ENCODE peak calls at places on chromosomes 2 and 18, in nine cellular contexts. One of them, this sample, is unnamed.

GRCh38 chr2:64288932-64289655 is 144.9 kb upstream of the PELI1 start:
- DNase-seq in activated T-cell treated with anti-CD3 and anti-CD28 coated beads for 1 hour: no peak
- DNase-seq in iPS-NIHi11: no peak
- DNase-seq in CD8-positive, alpha-beta T cell: no peak
- DNase-seq in fibroblast of mammary gland: no peak
- DNase-seq in AG09319: no peak
- DNase-seq in GDM1: no peak
- DNase-seq in left lobe of liver: no peak
- DNase-seq in aorta: no peak
- DNase-seq in this sample: no peak

GRCh38 chr2:162007447-162008040 is 66.5 kb downstream of the DPP4 start:
- DNase-seq in fibroblast of mammary gland: peak
- DNase-seq in left lobe of liver: no peak
- DNase-seq in iPS-NIHi11: no peak
- DNase-seq in activated T-cell treated with anti-CD3 and anti-CD28 coated beads for 1 hour: no peak
- DNase-seq in CD8-positive, alpha-beta T cell: no peak
- DNase-seq in AG09319: no peak
- DNase-seq in GDM1: no peak
- DNase-seq in aorta: no peak
- DNase-seq in this sample: peak

GRCh38 chr2:221994926-221995325 is 303.9 kb downstream of the PAX3 start:
- DNase-seq in iPS-NIHi11: no peak
- DNase-seq in AG09319: no peak
- DNase-seq in left lobe of liver: no peak
- DNase-seq in fibroblast of mammary gland: no peak
- DNase-seq in CD8-positive, alpha-beta T cell: no peak
- DNase-seq in activated T-cell treated with anti-CD3 and anti-CD28 coated beads for 1 hour: no peak
- DNase-seq in GDM1: no peak
- DNase-seq in aorta: no peak
- DNase-seq in this sample: no peak

GRCh38 chr2:127081826-127082633 is 24.9 kb downstream of the BIN1 start:
- DNase-seq in GDM1: no peak
- DNase-seq in fibroblast of mammary gland: peak
- DNase-seq in CD8-positive, alpha-beta T cell: peak
- DNase-seq in activated T-cell treated with anti-CD3 and anti-CD28 coated beads for 1 hour: peak
- DNase-seq in left lobe of liver: no peak
- DNase-seq in aorta: no peak
- DNase-seq in iPS-NIHi11: no peak
- DNase-seq in AG09319: no peak
- DNase-seq in this sample: no peak

GRCh38 chr18:61893304-61893970 is 630 bp upstream of the RNF152 start:
- DNase-seq in aorta: peak
- DNase-seq in activated T-cell treated with anti-CD3 and anti-CD28 coated beads for 1 hour: no peak
- DNase-seq in iPS-NIHi11: peak
- DNase-seq in GDM1: no peak
- DNase-seq in AG09319: no peak
- DNase-seq in fibroblast of mammary gland: peak
- DNase-seq in CD8-positive, alpha-beta T cell: peak
- DNase-seq in left lobe of liver: peak
- DNase-seq in this sample: peak

GRCh38 chr2:149606251-149606811 is 18.8 kb upstream of the MMADHC start:
- DNase-seq in aorta: no peak
- DNase-seq in GDM1: no peak
- DNase-seq in left lobe of liver: no peak
- DNase-seq in CD8-positive, alpha-beta T cell: no peak
- DNase-seq in fibroblast of mammary gland: no peak
- DNase-seq in iPS-NIHi11: no peak
- DNase-seq in AG09319: no peak
- DNase-seq in activated T-cell treated with anti-CD3 and anti-CD28 coated beads for 1 hour: no peak
- DNase-seq in this sample: peak

GRCh38 chr18:50196261-50196660 is 1.3 kb upstream of the MYO5B start:
- DNase-seq in AG09319: no peak
- DNase-seq in GDM1: no peak
- DNase-seq in left lobe of liver: no peak
- DNase-seq in activated T-cell treated with anti-CD3 and anti-CD28 coated beads for 1 hour: no peak
- DNase-seq in aorta: no peak
- DNase-seq in iPS-NIHi11: no peak
- DNase-seq in fibroblast of mammary gland: no peak
- DNase-seq in CD8-positive, alpha-beta T cell: no peak
- DNase-seq in this sample: no peak

GRCh38 chr2:23705771-23706612 is 220.9 kb downstream of the ATAD2B start:
- DNase-seq in aorta: no peak
- DNase-seq in activated T-cell treated with anti-CD3 and anti-CD28 coated beads for 1 hour: no peak
- DNase-seq in GDM1: no peak
- DNase-seq in iPS-NIHi11: peak
- DNase-seq in fibroblast of mammary gland: no peak
- DNase-seq in CD8-positive, alpha-beta T cell: no peak
- DNase-seq in left lobe of liver: no peak
- DNase-seq in AG09319: no peak
- DNase-seq in this sample: no peak

GRCh38 chr2:164850235-164850634 is 8.6 kb upstream of the COBLL1 start:
- DNase-seq in left lobe of liver: no peak
- DNase-seq in iPS-NIHi11: no peak
- DNase-seq in AG09319: no peak
- DNase-seq in activated T-cell treated with anti-CD3 and anti-CD28 coated beads for 1 hour: no peak
- DNase-seq in GDM1: no peak
- DNase-seq in CD8-positive, alpha-beta T cell: no peak
- DNase-seq in aorta: no peak
- DNase-seq in fibroblast of mammary gland: no peak
- DNase-seq in this sample: no peak

GRCh38 chr2:8249191-8249590 is 432.7 kb upstream of the ID2 start:
- DNase-seq in CD8-positive, alpha-beta T cell: no peak
- DNase-seq in GDM1: no peak
- DNase-seq in iPS-NIHi11: no peak
- DNase-seq in fibroblast of mammary gland: no peak
- DNase-seq in left lobe of liver: peak
- DNase-seq in activated T-cell treated with anti-CD3 and anti-CD28 coated beads for 1 hour: no peak
- DNase-seq in AG09319: no peak
- DNase-seq in aorta: peak
- DNase-seq in this sample: peak

GRCh38 chr2:181465686-181466375 is 8.6 kb downstream of the ITGA4 start:
- DNase-seq in aorta: no peak
- DNase-seq in left lobe of liver: no peak
- DNase-seq in iPS-NIHi11: no peak
- DNase-seq in GDM1: no peak
- DNase-seq in fibroblast of mammary gland: peak
- DNase-seq in AG09319: peak
- DNase-seq in activated T-cell treated with anti-CD3 and anti-CD28 coated beads for 1 hour: no peak
- DNase-seq in CD8-positive, alpha-beta T cell: no peak
- DNase-seq in this sample: peak

GRCh38 chr2:237916296-237916695 is 50.5 kb upstream of the UBE2F start:
- DNase-seq in AG09319: no peak
- DNase-seq in CD8-positive, alpha-beta T cell: no peak
- DNase-seq in GDM1: no peak
- DNase-seq in aorta: no peak
- DNase-seq in left lobe of liver: no peak
- DNase-seq in fibroblast of mammary gland: no peak
- DNase-seq in iPS-NIHi11: no peak
- DNase-seq in activated T-cell treated with anti-CD3 and anti-CD28 coated beads for 1 hour: no peak
- DNase-seq in this sample: no peak

GRCh38 chr2:120550893-120551446 is 184.7 kb upstream of the GLI2 start:
- DNase-seq in aorta: no peak
- DNase-seq in fibroblast of mammary gland: no peak
- DNase-seq in AG09319: no peak
- DNase-seq in iPS-NIHi11: no peak
- DNase-seq in activated T-cell treated with anti-CD3 and anti-CD28 coated beads for 1 hour: no peak
- DNase-seq in CD8-positive, alpha-beta T cell: no peak
- DNase-seq in left lobe of liver: peak
- DNase-seq in GDM1: no peak
- DNase-seq in this sample: no peak

GRCh38 chr18:48345596-48345995 is 63.6 kb downstream of the ZBTB7C start:
- DNase-seq in activated T-cell treated with anti-CD3 and anti-CD28 coated beads for 1 hour: no peak
- DNase-seq in aorta: no peak
- DNase-seq in AG09319: no peak
- DNase-seq in CD8-positive, alpha-beta T cell: no peak
- DNase-seq in fibroblast of mammary gland: peak
- DNase-seq in GDM1: no peak
- DNase-seq in iPS-NIHi11: no peak
- DNase-seq in left lobe of liver: peak
- DNase-seq in this sample: no peak

GRCh38 chr2:7867858-7868257 is 814.0 kb upstream of the ID2 start:
- DNase-seq in GDM1: no peak
- DNase-seq in activated T-cell treated with anti-CD3 and anti-CD28 coated beads for 1 hour: no peak
- DNase-seq in AG09319: no peak
- DNase-seq in fibroblast of mammary gland: no peak
- DNase-seq in iPS-NIHi11: no peak
- DNase-seq in left lobe of liver: no peak
- DNase-seq in CD8-positive, alpha-beta T cell: no peak
- DNase-seq in aorta: no peak
- DNase-seq in this sample: no peak

GRCh38 chr2:189933911-189934399 is 128.6 kb downstream of the MSTN start:
- DNase-seq in activated T-cell treated with anti-CD3 and anti-CD28 coated beads for 1 hour: no peak
- DNase-seq in fibroblast of mammary gland: peak
- DNase-seq in iPS-NIHi11: no peak
- DNase-seq in left lobe of liver: no peak
- DNase-seq in AG09319: peak
- DNase-seq in CD8-positive, alpha-beta T cell: no peak
- DNase-seq in GDM1: no peak
- DNase-seq in aorta: no peak
- DNase-seq in this sample: peak

GRCh38 chr18:1014951-1015627 is 110.4 kb downstream of the ADCYAP1 start:
- DNase-seq in AG09319: no peak
- DNase-seq in CD8-positive, alpha-beta T cell: no peak
- DNase-seq in fibroblast of mammary gland: no peak
- DNase-seq in aorta: no peak
- DNase-seq in activated T-cell treated with anti-CD3 and anti-CD28 coated beads for 1 hour: no peak
- DNase-seq in left lobe of liver: no peak
- DNase-seq in GDM1: no peak
- DNase-seq in iPS-NIHi11: peak
- DNase-seq in this sample: no peak

GRCh38 chr2:239475161-239476028 is 74.6 kb upstream of the HDAC4 start:
- DNase-seq in CD8-positive, alpha-beta T cell: no peak
- DNase-seq in fibroblast of mammary gland: no peak
- DNase-seq in activated T-cell treated with anti-CD3 and anti-CD28 coated beads for 1 hour: no peak
- DNase-seq in aorta: peak
- DNase-seq in iPS-NIHi11: no peak
- DNase-seq in left lobe of liver: no peak
- DNase-seq in AG09319: no peak
- DNase-seq in GDM1: no peak
- DNase-seq in this sample: no peak

GRCh38 chr2:174970092-174970491 is 35.1 kb downstream of the CHN1 start:
- DNase-seq in CD8-positive, alpha-beta T cell: no peak
- DNase-seq in AG09319: no peak
- DNase-seq in fibroblast of mammary gland: peak
- DNase-seq in left lobe of liver: no peak
- DNase-seq in aorta: no peak
- DNase-seq in GDM1: no peak
- DNase-seq in activated T-cell treated with anti-CD3 and anti-CD28 coated beads for 1 hour: no peak
- DNase-seq in iPS-NIHi11: no peak
- DNase-seq in this sample: no peak

GRCh38 chr2:163613155-163613554 is 122.7 kb downstream of the FIGN start:
- DNase-seq in left lobe of liver: no peak
- DNase-seq in CD8-positive, alpha-beta T cell: no peak
- DNase-seq in fibroblast of mammary gland: no peak
- DNase-seq in AG09319: no peak
- DNase-seq in aorta: no peak
- DNase-seq in activated T-cell treated with anti-CD3 and anti-CD28 coated beads for 1 hour: no peak
- DNase-seq in iPS-NIHi11: no peak
- DNase-seq in GDM1: no peak
- DNase-seq in this sample: no peak

GRCh38 chr2:214246417-214246816 is 164.4 kb upstream of the VWC2L start:
- DNase-seq in CD8-positive, alpha-beta T cell: no peak
- DNase-seq in left lobe of liver: no peak
- DNase-seq in AG09319: no peak
- DNase-seq in activated T-cell treated with anti-CD3 and anti-CD28 coated beads for 1 hour: no peak
- DNase-seq in iPS-NIHi11: no peak
- DNase-seq in aorta: no peak
- DNase-seq in GDM1: no peak
- DNase-seq in fibroblast of mammary gland: no peak
- DNase-seq in this sample: no peak

GRCh38 chr2:128421861-128422311 is 103.2 kb upstream of the HS6ST1 start:
- DNase-seq in fibroblast of mammary gland: no peak
- DNase-seq in activated T-cell treated with anti-CD3 and anti-CD28 coated beads for 1 hour: no peak
- DNase-seq in GDM1: no peak
- DNase-seq in aorta: peak
- DNase-seq in CD8-positive, alpha-beta T cell: no peak
- DNase-seq in AG09319: no peak
- DNase-seq in iPS-NIHi11: no peak
- DNase-seq in left lobe of liver: no peak
- DNase-seq in this sample: no peak

GRCh38 chr18:9516437-9517064 is 41.2 kb downstream of the RALBP1 start:
- DNase-seq in iPS-NIHi11: peak
- DNase-seq in fibroblast of mammary gland: peak
- DNase-seq in CD8-positive, alpha-beta T cell: no peak
- DNase-seq in activated T-cell treated with anti-CD3 and anti-CD28 coated beads for 1 hour: no peak
- DNase-seq in GDM1: peak
- DNase-seq in AG09319: no peak
- DNase-seq in aorta: no peak
- DNase-seq in left lobe of liver: no peak
- DNase-seq in this sample: no peak

GRCh38 chr2:222058830-222059229 is 240.0 kb downstream of the PAX3 start:
- DNase-seq in GDM1: no peak
- DNase-seq in CD8-positive, alpha-beta T cell: no peak
- DNase-seq in fibroblast of mammary gland: no peak
- DNase-seq in activated T-cell treated with anti-CD3 and anti-CD28 coated beads for 1 hour: no peak
- DNase-seq in aorta: no peak
- DNase-seq in iPS-NIHi11: no peak
- DNase-seq in AG09319: no peak
- DNase-seq in left lobe of liver: no peak
- DNase-seq in this sample: no peak

GRCh38 chr18:61738488-61738887 is 154.3 kb downstream of the RNF152 start:
- DNase-seq in CD8-positive, alpha-beta T cell: no peak
- DNase-seq in fibroblast of mammary gland: peak
- DNase-seq in aorta: no peak
- DNase-seq in GDM1: no peak
- DNase-seq in iPS-NIHi11: no peak
- DNase-seq in left lobe of liver: no peak
- DNase-seq in AG09319: no peak
- DNase-seq in activated T-cell treated with anti-CD3 and anti-CD28 coated beads for 1 hour: no peak
- DNase-seq in this sample: peak

GRCh38 chr2:219851801-219852481 is 224.5 kb downstream of the SLC4A3 start:
- DNase-seq in left lobe of liver: no peak
- DNase-seq in aorta: no peak
- DNase-seq in activated T-cell treated with anti-CD3 and anti-CD28 coated beads for 1 hour: no peak
- DNase-seq in AG09319: no peak
- DNase-seq in fibroblast of mammary gland: peak
- DNase-seq in iPS-NIHi11: peak
- DNase-seq in CD8-positive, alpha-beta T cell: no peak
- DNase-seq in GDM1: no peak
- DNase-seq in this sample: peak

GRCh38 chr2:44075536-44075935 is 79.7 kb upstream of the LRPPRC start:
- DNase-seq in iPS-NIHi11: no peak
- DNase-seq in fibroblast of mammary gland: peak
- DNase-seq in GDM1: no peak
- DNase-seq in AG09319: peak
- DNase-seq in aorta: no peak
- DNase-seq in activated T-cell treated with anti-CD3 and anti-CD28 coated beads for 1 hour: no peak
- DNase-seq in CD8-positive, alpha-beta T cell: no peak
- DNase-seq in left lobe of liver: peak
- DNase-seq in this sample: peak

GRCh38 chr2:208320686-208321085 is 54.6 kb downstream of the PIKFYVE start:
- DNase-seq in activated T-cell treated with anti-CD3 and anti-CD28 coated beads for 1 hour: no peak
- DNase-seq in fibroblast of mammary gland: peak
- DNase-seq in AG09319: no peak
- DNase-seq in aorta: peak
- DNase-seq in left lobe of liver: no peak
- DNase-seq in CD8-positive, alpha-beta T cell: no peak
- DNase-seq in iPS-NIHi11: no peak
- DNase-seq in GDM1: no peak
- DNase-seq in this sample: no peak

GRCh38 chr18:33924576-33924975 is 300.1 kb downstream of the NOL4 start:
- DNase-seq in AG09319: no peak
- DNase-seq in CD8-positive, alpha-beta T cell: no peak
- DNase-seq in activated T-cell treated with anti-CD3 and anti-CD28 coated beads for 1 hour: no peak
- DNase-seq in left lobe of liver: no peak
- DNase-seq in iPS-NIHi11: no peak
- DNase-seq in aorta: no peak
- DNase-seq in fibroblast of mammary gland: no peak
- DNase-seq in GDM1: no peak
- DNase-seq in this sample: no peak

GRCh38 chr2:42844901-42845685 is 52.7 kb upstream of the HAAO start:
- DNase-seq in AG09319: peak
- DNase-seq in iPS-NIHi11: no peak
- DNase-seq in activated T-cell treated with anti-CD3 and anti-CD28 coated beads for 1 hour: no peak
- DNase-seq in fibroblast of mammary gland: peak
- DNase-seq in left lobe of liver: no peak
- DNase-seq in GDM1: no peak
- DNase-seq in CD8-positive, alpha-beta T cell: no peak
- DNase-seq in aorta: no peak
- DNase-seq in this sample: peak

GRCh38 chr18:63237911-63238710 is 81.5 kb downstream of the BCL2 start:
- DNase-seq in fibroblast of mammary gland: peak
- DNase-seq in aorta: no peak
- DNase-seq in iPS-NIHi11: peak
- DNase-seq in CD8-positive, alpha-beta T cell: no peak
- DNase-seq in AG09319: peak
- DNase-seq in GDM1: no peak
- DNase-seq in activated T-cell treated with anti-CD3 and anti-CD28 coated beads for 1 hour: no peak
- DNase-seq in left lobe of liver: no peak
- DNase-seq in this sample: peak